ENCODE peak calls at places on chromosomes 5 and 9, in four cellular contexts. M is WTC11, R is HepG2, T is K562. B is an unnamed sample.

GRCh38 chr5:11719888-11720481 is 184.3 kb downstream of the CTNND2 start:
- DNase-seq in T (no peak), M (peak; percentile 74), R (peak; percentile 48), B (no peak)

GRCh38 chr5:40406426-40407211 is 273.1 kb upstream of the PTGER4 start:
- DNase-seq in R (peak; percentile 3), T (no peak), M (no peak), B (no peak)

GRCh38 chr9:16626577-16627130 is 243.8 kb downstream of the BNC2 start:
- DNase-seq in M (no peak), T (no peak), R (no peak), B (peak; percentile 49)

GRCh38 chr5:109865636-109866035 is 175.9 kb downstream of the MAN2A1 start:
- DNase-seq in M (no peak), T (no peak), R (peak; percentile 29), B (peak; percentile 9)

GRCh38 chr9:27154923-27155322 is 45.9 kb downstream of the TEK start:
- DNase-seq in R (no peak), M (no peak), T (no peak), B (no peak)

GRCh38 chr5:40833712-40834229 is 1.3 kb downstream of the RPL37 start:
- DNase-seq in T (no peak), M (no peak), R (no peak), B (no peak)

GRCh38 chr9:81489048-81489447 is 200.3 kb downstream of the TLE1 start:
- DNase-seq in T (no peak), R (no peak), M (no peak), B (no peak)

GRCh38 chr9:123084256-123084655 is 50.8 kb downstream of the GPR21 start:
- DNase-seq in R (no peak), M (no peak), T (no peak), B (no peak)

GRCh38 chr9:117290809-117291208 is 124.0 kb downstream of the ASTN2 start:
- DNase-seq in R (no peak), T (no peak), M (no peak), B (no peak)

GRCh38 chr5:127887282-127887681 is 184.1 kb downstream of the CCDC192 start:
- DNase-seq in T (no peak), M (no peak), R (no peak), B (no peak)

GRCh38 chr5:17482784-17483183 is 15.2 kb upstream of the TAF11L2 start:
- DNase-seq in M (no peak), R (no peak), T (no peak), B (no peak)

GRCh38 chr9:16179566-16179965 is 626.7 kb downstream of the CCDC171 start:
- DNase-seq in M (no peak), T (no peak), R (no peak), B (no peak)

GRCh38 chr9:98627291-98627690 is 81.4 kb downstream of the GABBR2 start:
- DNase-seq in M (no peak), R (no peak), T (no peak), B (no peak)

GRCh38 chr5:83312672-83313071 is 158.9 kb upstream of the VCAN start:
- DNase-seq in M (no peak), T (no peak), R (no peak), B (no peak)

GRCh38 chr5:83306572-83307241 is 164.8 kb upstream of the VCAN start:
- DNase-seq in R (no peak), T (no peak), M (no peak), B (no peak)
- TF ChIP-seq NR3C1 in R (no peak), T (no peak), M (no peak), B (no peak)

GRCh38 chr5:117743337-117743736 is 1168.7 kb upstream of the SEMA6A start:
- DNase-seq in M (no peak), R (no peak), T (no peak), B (no peak)

GRCh38 chr5:117738571-117738970 is 1163.9 kb upstream of the SEMA6A start:
- DNase-seq in T (no peak), R (no peak), M (no peak), B (no peak)

GRCh38 chr5:117741655-117742226 is 1167.1 kb upstream of the SEMA6A start:
- DNase-seq in T (no peak), M (no peak), R (no peak), B (no peak)

GRCh38 chr5:117736693-117737092 is 1162.1 kb upstream of the SEMA6A start:
- DNase-seq in M (no peak), R (no peak), T (no peak), B (no peak)

GRCh38 chr5:117740268-117740667 is 1165.6 kb upstream of the SEMA6A start:
- DNase-seq in M (no peak), T (no peak), R (no peak), B (no peak)
- TF ChIP-seq NR3C1 in M (no peak), T (no peak), R (no peak), B (no peak)

GRCh38 chr5:87268126-87268969 is 665 bp downstream of the RASA1 start:
- DNase-seq in M (peak; percentile 64), R (peak; percentile 30), T (peak; percentile 46), B (peak; percentile 68)
- TF ChIP-seq NR3C1 in M (no peak), R (no peak), T (no peak), B (no peak)

GRCh38 chr5:172453986-172454354 is 355 bp downstream of the SH3PXD2B start:
- DNase-seq in R (no peak), M (peak; percentile 70), T (peak; percentile 38), B (no peak)

GRCh38 chr5:172455511-172456061 is 1.3 kb upstream of the SH3PXD2B start:
- DNase-seq in M (peak; percentile 23), T (no peak), R (no peak), B (no peak)

GRCh38 chr5:172453206-172453985 is 929 bp downstream of the SH3PXD2B start:
- DNase-seq in T (peak; percentile 27), M (peak; percentile 66), R (peak; percentile 49), B (peak; percentile 75)

GRCh38 chr5:172455087-172455381 is 709 bp upstream of the SH3PXD2B start:
- DNase-seq in R (no peak), M (peak; percentile 26), T (no peak), B (no peak)

DNA sequence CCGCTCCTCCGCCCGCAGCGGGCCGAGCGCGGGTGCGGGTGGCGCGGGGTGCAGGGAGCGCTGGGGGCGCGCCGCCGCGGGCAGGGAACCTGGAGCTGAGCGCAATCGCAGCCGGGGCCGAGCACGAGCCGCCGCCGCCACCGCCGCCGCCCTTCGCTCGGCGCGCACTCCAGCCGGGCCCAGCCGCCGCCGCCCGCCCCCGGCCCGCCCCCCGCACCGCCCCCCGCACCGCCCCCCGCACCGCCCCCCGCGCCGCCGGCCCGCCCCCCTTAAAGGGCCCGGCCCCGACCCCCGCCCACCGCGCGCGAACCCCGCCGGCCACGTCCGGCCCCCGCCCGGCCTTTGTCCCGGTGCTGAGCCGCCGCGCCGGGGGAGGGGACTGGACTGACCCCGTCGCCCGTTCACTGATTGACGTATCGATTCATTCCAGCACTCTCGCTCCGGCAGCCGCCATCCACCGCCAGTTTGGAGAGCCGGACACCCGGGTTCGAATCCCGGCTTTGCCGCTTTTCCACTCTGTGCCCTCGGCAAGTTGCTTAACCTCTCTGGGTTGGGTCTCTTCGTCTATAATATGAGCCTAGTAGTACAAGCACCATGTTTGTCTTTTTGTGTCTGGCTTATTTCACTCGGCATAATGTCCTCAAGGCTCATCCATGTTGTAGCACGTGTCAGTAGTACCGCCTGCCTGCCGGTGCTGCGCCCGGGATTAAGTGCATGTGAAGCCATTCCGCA is at the start of gene SH3PXD2B:
- DNase-seq in T (peak; percentile 90), R (peak; percentile 52), M (peak; percentile 79), B (peak; percentile 73)
- TF ChIP-seq NR3C1 in T (no peak), R (no peak), M (peak; percentile 42), B (no peak)

GRCh38 chr5:158560170-158560569 is 539.5 kb downstream of the EBF1 start:
- DNase-seq in T (no peak), R (peak; percentile 9), M (no peak), B (no peak)
- TF ChIP-seq NR3C1 in T (no peak), R (no peak), M (no peak), B (no peak)

GRCh38 chr5:59559847-59560246 is 333.7 kb downstream of the PDE4D start:
- DNase-seq in T (no peak), R (no peak), M (no peak), B (no peak)
- TF ChIP-seq NR3C1 in T (no peak), R (no peak), M (no peak), B (no peak)